ENCODE peak calls at places on chromosomes 6 and 20, in four cellular contexts. R is body of pancreas, H is GM06990, M is stomach. W is an unnamed sample.

GRCh38 chr20:63404129-63405085 is 43.3 kb upstream of the CHRNA4 start:
- DNase-seq in R (no peak), H (no peak), M (no peak), W (no peak)

GRCh38 chr6:6790891-6791290 is 202.4 kb downstream of the LY86 start:
- DNase-seq in R (no peak), H (no peak), M (no peak), W (no peak)

GRCh38 chr20:22716824-22717351 is 132.5 kb upstream of the FOXA2 start:
- DNase-seq in R (no peak), H (no peak), M (peak), W (no peak)

GRCh38 chr20:64256282-64256947 is 867 bp downstream of the PCMTD2 start:
- DNase-seq in R (no peak), H (no peak), M (no peak), W (no peak)

GRCh38 chr6:138044458-138044857 is 62.8 kb downstream of the PERP start:
- DNase-seq in R (no peak), H (no peak), M (no peak), W (no peak)

GRCh38 chr6:20319520-20320357 is 81.9 kb upstream of the E2F3 start:
- DNase-seq in R (no peak), H (peak), M (peak), W (no peak)

GRCh38 chr20:35014537-35014936 is 58.9 kb downstream of the MYH7B start:
- DNase-seq in R (no peak), H (no peak), M (no peak), W (peak)

GRCh38 chr6:30192076-30192475 is 21.1 kb downstream of the TRIM26 start:
- DNase-seq in R (no peak), H (no peak), M (no peak), W (no peak)

GRCh38 chr6:19906161-19906560 is 69.0 kb downstream of the ID4 start:
- DNase-seq in R (no peak), H (no peak), M (no peak), W (no peak)

GRCh38 chr6:163529605-163530004 is 115.1 kb downstream of the QKI start:
- DNase-seq in R (no peak), H (no peak), M (no peak), W (no peak)

GRCh38 chr20:36565520-36565919 is 7.9 kb upstream of the TGIF2 start:
- DNase-seq in R (no peak), H (no peak), M (no peak), W (no peak)

GRCh38 chr6:141077355-141078333 is 1055.1 kb upstream of the GJE1 start:
- DNase-seq in R (no peak), H (no peak), M (no peak), W (no peak)

GRCh38 chr20:56974499-56975250 is 291.8 kb downstream of the BMP7 start:
- DNase-seq in R (peak), H (no peak), M (peak), W (no peak)

GRCh38 chr6:157644043-157644810 is 178.8 kb upstream of the SNX9 start:
- DNase-seq in R (no peak), H (no peak), M (no peak), W (no peak)

GRCh38 chr20:41052742-41053419 is 24.3 kb downstream of the TOP1 start:
- DNase-seq in R (no peak), H (no peak), M (no peak), W (no peak)

GRCh38 chr20:61779176-61779965 is 286.3 kb downstream of the TAF4 start:
- DNase-seq in R (no peak), H (no peak), M (no peak), W (no peak)